ENCODE peak calls at places on chromosomes 7 and 10, in four cellular contexts. L is prostate gland, T is GM23338, B is stomach. M is an unnamed sample.

GRCh38 chr7:36058020-36058592 is 94.9 kb upstream of the EEPD1 start:
- DNase-seq in T (no peak), B (no peak), L (no peak), M (no peak)

GRCh38 chr7:17802056-17802455 is 138.2 kb downstream of the SNX13 start:
- DNase-seq in B (no peak), L (no peak), T (no peak), M (no peak)

GRCh38 chr7:42338231-42339222 is 101.5 kb upstream of the GLI3 start:
- DNase-seq in T (peak), L (no peak), B (no peak), M (no peak)

GRCh38 chr10:110206988-110207804 is at the start of gene MXI1:
- DNase-seq in B (peak), T (peak), L (peak), M (no peak)

GRCh38 chr7:155763721-155764431 is 48.4 kb downstream of the SHH start:
- DNase-seq in B (no peak), L (no peak), T (no peak), M (no peak)

GRCh38 chr10:73810735-73811465 is 498 bp downstream of the NDST2 start:
- DNase-seq in L (no peak), T (peak), B (peak), M (no peak)

GRCh38 chr10:77925410-77925794 is 1.2 kb downstream of the DLG5 start:
- DNase-seq in B (no peak), T (peak), L (peak), M (no peak)

GRCh38 chr7:30364773-30365172 is 80.4 kb downstream of the ZNRF2 start:
- DNase-seq in T (no peak), L (no peak), B (no peak), M (no peak)

GRCh38 chr10:19250542-19250941 is 201.9 kb downstream of the MALRD1 start:
- DNase-seq in L (no peak), B (no peak), T (no peak), M (no peak)

GRCh38 chr7:99742737-99743394 is 7.9 kb upstream of the CYP3A7 start:
- DNase-seq in T (no peak), B (no peak), L (no peak), M (no peak)

DNA sequence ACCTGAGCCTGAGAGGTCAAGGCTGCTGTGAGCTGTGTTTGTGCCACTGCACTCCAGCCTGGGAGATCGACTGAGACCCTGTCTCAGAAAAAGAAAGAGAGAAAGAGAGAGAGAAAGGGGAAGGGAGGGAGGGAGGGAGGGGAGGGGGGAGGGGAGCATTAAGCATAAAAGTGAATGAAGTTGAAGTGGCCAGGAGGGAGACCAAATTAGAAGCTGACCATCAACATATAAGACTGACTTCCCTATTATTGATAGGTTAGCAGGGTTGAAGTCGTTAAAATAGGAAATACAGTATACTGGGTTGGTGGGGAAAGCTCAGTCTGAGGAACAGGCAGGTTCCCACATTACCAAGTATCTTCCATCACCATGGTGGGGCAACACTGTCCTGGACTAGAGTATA is 117.1 kb upstream of the MKLN1 start:
- DNase-seq in L (no peak), B (no peak), T (no peak), M (no peak)
- TF ChIP-seq POLR2AphosphoS5 in L (no peak), B (no peak), T (no peak), M (no peak)

GRCh38 chr7:69596056-69596455 is 2.2 kb upstream of the AUTS2 start:
- DNase-seq in L (peak), B (no peak), T (no peak), M (no peak)
- H3K27ac ChIP-seq in L (peak), B (no peak), T (no peak), M (no peak)

GRCh38 chr7:115731796-115732471 is 298.6 kb downstream of the TFEC start:
- DNase-seq in B (no peak), T (no peak), L (no peak), M (no peak)
- TF ChIP-seq POLR2AphosphoS5 in B (no peak), T (no peak), L (no peak), M (no peak)

GRCh38 chr10:33280217-33280616 is 54.2 kb downstream of the NRP1 start:
- DNase-seq in T (no peak), B (no peak), L (no peak), M (no peak)
- H3K27ac ChIP-seq in T (no peak), B (no peak), L (no peak), M (peak)

GRCh38 chr10:97037365-97038361 is 148.1 kb downstream of the SLIT1 start:
- DNase-seq in T (peak), L (peak), B (peak), M (peak)
- TF ChIP-seq POLR2AphosphoS5 in T (no peak), L (peak), B (peak), M (no peak)

GRCh38 chr7:130853503-130854279 is 119.7 kb upstream of the KLF14 start:
- DNase-seq in L (no peak), T (no peak), B (no peak), M (peak)
- H3K27ac ChIP-seq in L (no peak), T (no peak), B (no peak), M (no peak)

M was measured in Panc1.